ENCODE peak calls at places on chromosomes 1 and 21, in four cellular contexts. I is left lung, G is breast epithelium, W is sigmoid colon. J is an unnamed sample.

GRCh38 chr21:21712761-21713558 is 714.8 kb downstream of the NCAM2 start:
- DNase-seq in W (no peak), I (no peak), G (no peak), J (no peak)

GRCh38 chr1:150813028-150813707 is 5.1 kb upstream of the CTSK start:
- DNase-seq in I (peak), W (peak), G (peak), J (peak)

GRCh38 chr1:77687519-77687906 is 5.1 kb upstream of the ZZZ3 start:
- DNase-seq in W (no peak), I (no peak), G (no peak), J (no peak)

GRCh38 chr21:27648560-27648959 is 681.7 kb upstream of the ADAMTS5 start:
- DNase-seq in I (no peak), W (no peak), G (no peak), J (no peak)

GRCh38 chr1:42128984-42129383 is 24.2 kb upstream of the GUCA2B start:
- DNase-seq in G (no peak), I (no peak), W (no peak), J (no peak)

GRCh38 chr1:200311256-200311655 is 98.6 kb downstream of the ZNF281 start:
- DNase-seq in W (no peak), I (no peak), G (no peak), J (no peak)

GRCh38 chr1:28163496-28164120 is 12.9 kb downstream of the PTAFR start:
- DNase-seq in G (no peak), W (no peak), I (no peak), J (no peak)

GRCh38 chr21:46099476-46099875 is 1.6 kb downstream of the COL6A2 start:
- DNase-seq in G (no peak), W (peak), I (peak), J (no peak)

GRCh38 chr1:55353709-55354620 is 138.8 kb upstream of the USP24 start:
- DNase-seq in I (no peak), W (peak), G (no peak), J (no peak)

GRCh38 chr1:7432102-7432895 is 338.8 kb upstream of the VAMP3 start:
- DNase-seq in I (no peak), W (no peak), G (no peak), J (no peak)

GRCh38 chr21:25809013-25809412 is 74.2 kb downstream of the GABPA start:
- DNase-seq in G (no peak), I (no peak), W (no peak), J (no peak)

GRCh38 chr1:201229771-201230635 is 39.4 kb downstream of the IGFN1 start:
- DNase-seq in G (no peak), I (peak), W (no peak), J (no peak)

GRCh38 chr1:64499966-64500365 is 30.0 kb downstream of the CACHD1 start:
- DNase-seq in I (no peak), W (no peak), G (no peak), J (no peak)

GRCh38 chr1:18166929-18167328 is 59.3 kb downstream of the IGSF21 start:
- DNase-seq in I (no peak), G (no peak), W (no peak), J (no peak)

GRCh38 chr1:94456736-94457135 is 38.5 kb downstream of the ABCD3 start:
- DNase-seq in W (no peak), I (no peak), G (no peak), J (no peak)

GRCh38 chr1:32494711-32495337 is 30.0 kb downstream of the ZBTB8B start:
- DNase-seq in I (no peak), G (no peak), W (no peak), J (no peak)

GRCh38 chr1:158037876-158038359 is 44.5 kb downstream of the KIRREL1 start:
- DNase-seq in W (no peak), G (no peak), I (no peak), J (no peak)

GRCh38 chr1:65260851-65261473 is 48.4 kb upstream of the DNAJC6 start:
- DNase-seq in I (no peak), G (no peak), W (no peak), J (no peak)

GRCh38 chr1:240139511-240139910 is 47.8 kb downstream of the FMN2 start:
- DNase-seq in I (no peak), G (no peak), W (no peak), J (no peak)

GRCh38 chr1:245873883-245874671 is 633.0 kb downstream of the SMYD3 start:
- DNase-seq in I (no peak), G (no peak), W (no peak), J (no peak)

GRCh38 chr1:187042538-187042937 is 213.8 kb downstream of the PLA2G4A start:
- DNase-seq in I (no peak), W (no peak), G (no peak), J (no peak)

DNA sequence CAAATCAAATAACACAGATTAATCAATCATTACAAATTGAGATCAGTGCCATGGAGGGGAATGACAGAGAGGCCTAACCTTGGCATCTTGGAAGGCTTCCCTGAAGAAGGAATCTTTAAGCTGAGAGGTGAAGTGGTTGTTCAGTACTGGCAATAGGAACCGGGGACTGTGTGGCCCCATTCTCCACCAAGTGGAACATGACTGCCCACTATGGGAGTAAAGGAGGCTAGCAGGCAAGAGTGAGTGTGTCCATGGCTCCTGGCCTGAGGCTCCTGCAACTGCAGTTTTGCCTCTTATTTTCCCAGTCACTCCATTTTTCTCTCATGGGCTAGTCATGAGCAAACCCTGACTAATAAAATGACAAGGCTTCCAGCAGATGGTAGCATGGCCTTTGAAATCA is 112.2 kb upstream of the GJB5 start:
- DNase-seq in I (no peak), W (no peak), G (no peak), J (no peak)
- TF ChIP-seq CTCF in I (no peak), W (no peak), G (no peak), J (no peak)

GRCh38 chr1:229846351-229846750 is 220.3 kb downstream of the URB2 start:
- DNase-seq in W (no peak), G (no peak), I (no peak), J (no peak)

GRCh38 chr1:229842302-229843255 is 216.5 kb downstream of the URB2 start:
- DNase-seq in I (no peak), G (no peak), W (no peak), J (no peak)

GRCh38 chr1:229844675-229845074 is 218.6 kb downstream of the URB2 start:
- DNase-seq in W (no peak), I (no peak), G (no peak), J (no peak)

GRCh38 chr1:229843627-229844238 is 217.7 kb downstream of the URB2 start:
- DNase-seq in G (no peak), W (peak), I (no peak), J (no peak)

DNA sequence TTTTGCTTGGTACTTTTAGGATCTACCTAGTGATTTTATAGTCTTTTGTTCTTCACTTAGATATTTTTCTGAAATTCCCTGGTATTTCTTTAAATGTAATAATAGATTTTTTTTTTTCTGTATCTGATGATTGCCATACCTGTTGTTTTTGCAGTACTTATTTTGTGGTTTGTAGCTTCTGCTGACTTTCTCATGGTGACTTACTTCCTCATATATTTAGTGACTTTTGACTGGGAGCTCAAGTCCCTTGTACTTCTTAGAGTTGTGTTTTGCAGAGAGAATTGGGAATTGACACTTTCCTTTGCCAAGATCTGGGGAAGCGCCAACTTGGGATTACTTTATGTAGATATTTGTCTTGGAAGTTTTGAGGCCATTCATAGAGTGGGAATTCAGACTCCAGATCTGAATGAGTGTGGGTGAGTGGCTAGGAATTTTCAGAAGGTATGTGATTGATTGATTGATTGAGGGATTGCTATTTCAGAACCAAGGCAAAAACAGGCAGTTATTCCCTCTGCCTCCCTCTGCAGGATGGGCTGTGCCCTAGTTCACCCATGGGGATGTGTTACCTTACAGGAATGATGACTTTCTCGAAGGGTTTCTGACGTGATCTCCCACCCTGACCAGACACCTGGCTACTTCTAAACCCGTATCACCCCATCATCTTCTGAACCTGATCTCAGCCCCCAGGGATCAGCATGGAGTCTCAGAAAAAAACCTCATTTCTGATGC is 219.5 kb downstream of the URB2 start:
- DNase-seq in I (no peak), W (no peak), G (no peak), J (no peak)
- TF ChIP-seq CTCF in I (no peak), W (no peak), G (no peak), J (no peak)

GRCh38 chr1:231584117-231584516 is 42.5 kb upstream of the DISC1 start:
- DNase-seq in I (no peak), G (no peak), W (no peak), J (no peak)
- TF ChIP-seq CTCF in I (no peak), G (no peak), W (no peak), J (no peak)

GRCh38 chr1:244414543-244414942 is 37.2 kb downstream of the ADSS2 start:
- DNase-seq in I (peak), G (no peak), W (no peak), J (no peak)
- TF ChIP-seq CTCF in I (no peak), G (no peak), W (no peak), J (no peak)

GRCh38 chr1:13806108-13806507 is 106.1 kb downstream of the PRDM2 start:
- DNase-seq in W (no peak), I (no peak), G (no peak), J (no peak)
- TF ChIP-seq CTCF in W (no peak), I (no peak), G (no peak), J (no peak)

J was measured in CD14-positive monocyte.